ENCODE peak calls at places on chromosomes 11 and 22, in five cellular contexts. Z is right lobe of liver, M is A549, G is transverse colon, C is prostate gland. W is an unnamed sample.

GRCh38 chr11:118095967-118096367 is 9.2 kb upstream of the SMIM35 start:
- DNase-seq in Z (no peak), M (no peak), G (no peak), C (no peak), W (no peak)

GRCh38 chr11:66328307-66329144 is 7.7 kb downstream of the RIN1 start:
- DNase-seq in Z (peak; percentile 79), M (peak; percentile 78), G (peak; percentile 82), C (peak; percentile 57), W (peak; percentile 68)

GRCh38 chr11:117978982-117979381 is 7.2 kb upstream of the IL10RA start:
- DNase-seq in Z (peak; percentile 24), M (no peak), G (no peak), C (no peak), W (no peak)

GRCh38 chr11:121469910-121470309 is 17.1 kb upstream of the SORL1-AS1 start:
- DNase-seq in Z (peak; percentile 82), M (no peak), G (no peak), C (no peak), W (no peak)

GRCh38 chr11:47412152-47412746 is 3.9 kb downstream of the SLC39A13 start:
- DNase-seq in Z (no peak), M (peak; percentile 75), G (peak; percentile 57), C (no peak), W (no peak)

GRCh38 chr11:118914178-118914918 is 11.4 kb downstream of the BCL9L start:
- DNase-seq in Z (peak; percentile 48), M (no peak), G (peak; percentile 65), C (peak; percentile 75), W (no peak)

GRCh38 chr11:114106986-114107385 is 47.5 kb downstream of the ZBTB16 start:
- DNase-seq in Z (peak; percentile 75), M (no peak), G (no peak), C (no peak), W (no peak)

GRCh38 chr11:2401436-2401984 is 960 bp downstream of the TSSC4 start:
- DNase-seq in Z (no peak), M (peak; percentile 31), G (no peak), C (no peak), W (no peak)

GRCh38 chr11:114164546-114164945 is 105.0 kb downstream of the ZBTB16 start:
- DNase-seq in Z (no peak), M (no peak), G (no peak), C (no peak), W (no peak)

GRCh38 chr22:20130739-20131592 is 638 bp upstream of the ZDHHC8 start:
- DNase-seq in Z (peak; percentile 92), M (no peak), G (peak; percentile 89), C (peak; percentile 78), W (peak; percentile 94)

GRCh38 chr11:114250993-114251796 is 45.0 kb upstream of the NNMT start:
- DNase-seq in Z (no peak), M (no peak), G (no peak), C (no peak), W (no peak)

GRCh38 chr11:1862588-1863351 is 9.9 kb downstream of the LSP1 start:
- DNase-seq in Z (no peak), M (peak; percentile 40), G (no peak), C (no peak), W (no peak)

GRCh38 chr11:15688351-15688792 is 573.6 kb downstream of the INSC start:
- DNase-seq in Z (peak; percentile 49), M (no peak), G (no peak), C (no peak), W (no peak)

GRCh38 chr11:119789766-119790407 is 60.9 kb upstream of the NECTIN1 start:
- DNase-seq in Z (no peak), M (no peak), G (no peak), C (no peak), W (no peak)

GRCh38 chr11:2168286-2169000 is 3.2 kb downstream of the TH start:
- DNase-seq in Z (no peak), M (no peak), G (no peak), C (no peak), W (no peak)

GRCh38 chr11:4665424-4665823 is 21.6 kb downstream of the OR51E1 start:
- DNase-seq in Z (no peak), M (no peak), G (no peak), C (no peak), W (no peak)

GRCh38 chr11:9039194-9039593 is 35.4 kb upstream of the NRIP3 start:
- DNase-seq in Z (peak; percentile 24), M (no peak), G (no peak), C (no peak), W (no peak)

GRCh38 chr11:61577383-61578118 is 3.3 kb downstream of the SYT7 start:
- DNase-seq in Z (peak; percentile 58), M (no peak), G (no peak), C (no peak), W (no peak)

GRCh38 chr11:119728226-119728626 is 774 bp downstream of the NECTIN1 start:
- DNase-seq in Z (no peak), M (peak; percentile 37), G (peak; percentile 25), C (peak; percentile 24), W (no peak)

GRCh38 chr11:76236092-76237026 is 30.1 kb upstream of the WNT11 start:
- DNase-seq in Z (no peak), M (peak; percentile 90), G (peak; percentile 63), C (peak; percentile 50), W (no peak)

GRCh38 chr11:3043315-3043871 is 13.8 kb downstream of the CARS1 start:
- DNase-seq in Z (peak; percentile 97), M (no peak), G (peak; percentile 31), C (no peak), W (no peak)

GRCh38 chr11:31493235-31493634 is 16.2 kb downstream of the IMMP1L start:
- DNase-seq in Z (no peak), M (no peak), G (no peak), C (no peak), W (no peak)

GRCh38 chr11:14894657-14895598 is 2.9 kb upstream of the CYP2R1 start:
- DNase-seq in Z (peak; percentile 60), M (no peak), G (peak; percentile 38), C (no peak), W (peak; percentile 87)

GRCh38 chr22:23306438-23306921 is 126.2 kb downstream of the BCR start:
- DNase-seq in Z (peak; percentile 41), M (no peak), G (no peak), C (no peak), W (no peak)

GRCh38 chr11:132686827-132687370 is 845.4 kb downstream of the OPCML start:
- DNase-seq in Z (no peak), M (no peak), G (no peak), C (no peak), W (no peak)

GRCh38 chr22:46674367-46674781 is 54.2 kb downstream of the GRAMD4 start:
- DNase-seq in Z (no peak), M (no peak), G (peak; percentile 61), C (no peak), W (peak; percentile 95)

GRCh38 chr11:45518096-45518852 is 147.1 kb downstream of the CHST1 start:
- DNase-seq in Z (no peak), M (no peak), G (no peak), C (no peak), W (no peak)

GRCh38 chr22:43100223-43100622 is 10.3 kb upstream of the BIK start:
- DNase-seq in Z (no peak), M (no peak), G (no peak), C (no peak), W (no peak)

DNA sequence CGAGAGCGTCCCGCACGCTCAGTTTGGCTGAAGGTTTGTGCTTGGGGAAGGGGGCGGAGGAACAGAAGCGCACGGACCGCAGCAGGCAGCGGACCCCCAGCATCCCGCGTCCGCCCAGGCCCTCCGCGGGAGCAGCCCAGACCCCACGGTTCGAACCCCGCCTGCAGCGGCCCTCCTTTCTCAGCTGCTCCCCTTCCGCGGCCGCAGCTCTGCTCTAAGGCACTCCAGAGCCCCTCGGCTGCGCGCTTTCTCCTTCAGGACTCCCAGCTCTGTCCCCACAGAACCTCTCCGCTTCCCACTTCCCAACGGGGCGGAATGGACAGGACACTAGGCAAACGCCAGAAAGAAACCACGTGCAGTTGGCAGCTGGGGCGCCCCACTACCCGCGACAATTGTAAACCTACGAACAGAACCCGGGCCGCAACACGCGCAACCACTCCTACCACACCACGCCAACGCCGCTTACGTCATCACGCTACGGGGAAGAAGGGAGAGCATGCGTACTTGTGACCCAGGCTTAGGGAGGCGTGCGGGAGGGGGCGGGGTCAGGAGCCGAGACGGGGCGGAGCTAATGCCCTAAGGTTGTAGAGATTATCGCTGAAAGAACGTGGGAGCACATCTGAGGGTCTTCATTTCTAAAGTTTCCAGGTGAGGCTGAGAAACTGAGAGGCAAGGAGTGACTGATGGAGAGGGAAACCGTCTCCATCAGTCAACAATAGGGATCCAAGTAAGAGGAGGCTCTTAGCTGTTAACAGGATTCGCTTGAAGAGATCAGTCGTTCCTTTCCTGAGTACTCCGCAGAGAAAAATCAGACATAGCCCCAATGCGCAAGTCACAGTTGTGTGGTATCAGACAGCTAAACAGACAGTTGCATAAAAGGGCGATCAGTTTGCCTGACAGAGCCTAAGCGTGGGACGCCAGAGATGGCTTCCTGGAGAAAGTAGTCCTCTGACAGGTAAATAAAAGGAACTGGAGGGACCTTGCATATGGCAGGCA is at the start of gene NARS2:
- DNase-seq in Z (peak; percentile 98), M (peak; percentile 97), G (peak; percentile 98), C (peak; percentile 97), W (peak; percentile 98)
- TF ChIP-seq POLR2A in Z (peak; percentile 64), M (peak; percentile 95), G (peak; percentile 79), C (peak; percentile 88), W (no peak)

DNA sequence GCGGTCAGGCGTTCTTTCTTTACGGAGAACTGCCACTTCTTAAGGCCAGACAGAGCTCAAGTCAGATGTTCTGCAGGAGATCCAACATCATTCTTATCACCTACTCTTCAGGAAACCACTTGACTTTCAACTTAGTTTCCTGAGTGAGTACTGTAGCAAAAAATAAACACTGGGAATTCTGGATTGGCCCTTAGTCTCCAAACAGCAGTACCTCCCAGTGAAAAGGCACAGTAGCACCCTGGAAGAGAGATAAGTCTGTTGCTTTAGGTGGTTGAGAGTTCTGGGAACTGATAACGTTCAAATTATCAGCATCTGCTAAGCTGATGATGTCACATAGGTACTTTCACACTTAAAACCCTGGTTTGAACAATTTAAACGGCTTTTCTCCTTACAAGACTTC is 971.8 kb upstream of the TENM4 start:
- DNase-seq in Z (no peak), M (no peak), G (no peak), C (no peak), W (no peak)
- H3K4me3 ChIP-seq in Z (no peak overlapping the region), M (no peak overlapping the region), G (no peak overlapping the region), C (no peak overlapping the region), W (no peak overlapping the region)

DNA sequence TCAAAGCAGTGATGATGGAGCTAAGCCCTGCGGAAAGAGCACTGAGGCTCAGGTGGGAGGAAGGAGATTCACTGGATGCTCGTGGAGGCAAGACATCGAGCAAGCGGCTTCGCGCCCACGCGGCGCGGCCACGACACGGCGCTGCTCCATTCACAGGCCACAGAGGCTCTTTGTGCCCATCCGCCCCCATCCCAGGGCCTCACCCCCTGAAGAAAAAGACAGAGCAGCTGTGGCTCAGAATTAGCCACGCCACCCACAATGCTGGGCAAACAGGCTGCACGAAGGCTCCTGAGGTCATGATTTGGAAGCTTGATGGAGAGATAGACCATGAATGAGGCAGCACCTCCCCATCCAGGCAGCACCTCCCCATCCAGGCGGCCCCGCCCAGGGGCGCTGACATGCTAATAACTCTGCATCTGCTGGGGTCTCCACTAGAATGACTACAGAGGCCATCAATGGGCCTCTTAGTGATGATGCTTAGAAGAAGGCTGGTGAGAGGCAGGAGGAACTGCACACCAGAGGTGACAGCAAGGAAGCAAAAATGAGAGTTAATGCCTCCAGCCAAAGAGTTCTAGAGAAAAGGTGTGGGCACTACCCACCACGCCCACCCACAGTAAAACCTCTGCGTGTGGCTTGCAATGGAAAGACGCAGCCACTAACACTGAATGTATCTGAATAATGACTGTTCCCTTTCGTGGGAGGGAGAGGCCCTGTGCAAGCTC is 43.5 kb downstream of the MYH9 start:
- DNase-seq in Z (no peak), M (no peak), G (no peak), C (no peak), W (no peak)
- TF ChIP-seq POLR2A in Z (no peak), M (no peak), G (no peak), C (no peak), W (no peak)

GRCh38 chr11:81331611-81332205 is 1402.0 kb downstream of the FAM181B start:
- DNase-seq in Z (no peak), M (no peak), G (no peak), C (no peak), W (no peak)

GRCh38 chr11:81331073-81331472 is 1402.6 kb downstream of the FAM181B start:
- DNase-seq in Z (no peak), M (no peak), G (no peak), C (no peak), W (no peak)
- H3K4me3 ChIP-seq in Z (no peak overlapping the region), M (no peak overlapping the region), G (no peak overlapping the region), C (no peak overlapping the region), W (no peak overlapping the region)

W was measured in lower leg skin.